ENCODE peak calls at places on chromosomes 3 and 15, in six cellular contexts. A is sigmoid colon, T is right lobe of liver, B is lower lobe of right lung, Y is tibial artery, X is psoas muscle. F is an unnamed sample. For H3K9me3, the result is how much of the 10 kb centered on the place peaks cover.

GRCh38 chr3:180947761-180948390 is 35.4 kb downstream of the FXR1 start:
- DNase-seq in T (no peak), B (no peak), A (no peak), X (no peak), Y (no peak), F (no peak)

GRCh38 chr3:5568451-5568850 is 380.9 kb downstream of the EDEM1 start:
- DNase-seq in B (no peak), A (no peak), X (no peak), T (no peak), Y (no peak), F (no peak)

GRCh38 chr15:77533530-77533929 is 99.2 kb downstream of the LINGO1 start:
- DNase-seq in T (peak), Y (peak), X (no peak), B (no peak), A (peak), F (no peak)

GRCh38 chr15:40957581-40958051 is 4.3 kb downstream of the CHAC1 start:
- DNase-seq in X (peak), B (no peak), T (no peak), A (peak), Y (peak), F (peak)

GRCh38 chr3:106332884-106333283 is 464.1 kb upstream of the CBLB start:
- DNase-seq in A (no peak), T (no peak), Y (no peak), B (no peak), X (no peak), F (no peak)

GRCh38 chr3:43346990-43347749 is 60.8 kb downstream of the SNRK start:
- DNase-seq in X (no peak), Y (no peak), B (no peak), A (no peak), T (no peak), F (no peak)

GRCh38 chr15:68210821-68211655 is 5.9 kb upstream of the CALML4 start:
- DNase-seq in T (peak), Y (peak), A (peak), B (peak), X (peak), F (peak)

GRCh38 chr3:113013593-113013992 is 22.8 kb downstream of the GTPBP8 start:
- DNase-seq in A (no peak), X (no peak), T (no peak), B (no peak), Y (no peak), F (no peak)

GRCh38 chr15:35068861-35069260 is 16.2 kb downstream of the NANOGP8 start:
- DNase-seq in T (no peak), A (no peak), X (no peak), B (no peak), Y (no peak), F (no peak)

GRCh38 chr3:172317984-172318383 is 130.3 kb downstream of the GHSR start:
- DNase-seq in X (peak), T (no peak), Y (no peak), A (peak), B (peak), F (peak)

GRCh38 chr15:78047631-78048409 is 29.7 kb downstream of the TBC1D2B start:
- DNase-seq in X (no peak), B (peak), T (no peak), A (peak), Y (peak), F (no peak)

GRCh38 chr3:162540421-162540820 is 1043.8 kb downstream of the OTOL1 start:
- DNase-seq in T (no peak), Y (no peak), A (no peak), B (no peak), X (no peak), F (no peak)

DNA sequence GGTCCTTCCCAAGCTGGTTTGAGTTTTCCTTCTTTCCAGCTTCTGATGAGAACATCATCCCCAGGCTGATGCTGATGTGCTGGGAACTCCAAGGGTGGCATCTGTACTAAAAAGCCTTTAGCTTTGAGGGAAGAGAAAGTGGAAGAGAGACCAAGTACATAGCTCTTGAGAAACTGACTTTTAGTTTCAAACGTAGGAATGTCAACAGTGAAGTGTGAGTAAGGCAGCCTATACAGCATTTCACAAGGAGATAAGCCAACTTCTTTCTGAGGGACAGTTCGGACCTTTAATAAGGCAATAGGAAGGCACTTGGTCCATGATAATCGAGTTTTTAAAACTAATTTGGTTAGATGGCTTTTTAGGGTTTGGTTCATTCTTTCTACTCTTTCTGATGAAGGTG is 53.7 kb downstream of the DLG1 start:
- DNase-seq in A (no peak), B (no peak), X (no peak), T (no peak), Y (no peak), F (no peak)
- H3K9me3 ChIP-seq in A (under half), B (half or more), X (under half), T (under half), Y (under half), F (under half)

GRCh38 chr3:177445591-177445990 is 248.3 kb upstream of the TBL1XR1 start:
- DNase-seq in Y (no peak), T (no peak), X (no peak), B (no peak), A (no peak), F (no peak)

GRCh38 chr3:177446160-177446559 is 248.9 kb upstream of the TBL1XR1 start:
- DNase-seq in A (no peak), B (no peak), X (no peak), Y (no peak), T (no peak), F (no peak)

GRCh38 chr3:177441813-177442646 is 244.7 kb upstream of the TBL1XR1 start:
- DNase-seq in T (no peak), B (no peak), A (peak), Y (no peak), X (no peak), F (no peak)

GRCh38 chr3:177441281-177441812 is 244.1 kb upstream of the TBL1XR1 start:
- DNase-seq in B (no peak), X (no peak), Y (no peak), A (no peak), T (no peak), F (no peak)

DNA sequence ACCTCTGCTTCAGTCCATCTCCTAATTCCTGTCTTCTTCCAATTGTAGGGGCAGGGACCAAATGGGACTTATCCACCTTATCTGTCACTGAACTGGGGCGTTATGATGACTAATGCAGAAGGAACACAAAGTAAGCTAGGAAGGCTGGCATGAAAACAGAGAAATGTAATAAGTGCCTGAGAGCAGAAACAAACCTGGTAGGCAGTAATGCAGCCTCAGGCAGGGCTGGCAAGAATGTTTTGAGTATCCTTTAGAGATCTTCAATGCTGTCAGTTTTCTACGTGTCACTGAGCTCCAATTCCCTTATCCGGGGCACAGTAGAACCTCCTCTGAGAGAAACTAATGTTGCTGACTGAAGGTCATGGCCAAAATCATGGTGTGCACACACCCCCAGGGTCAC is 246.2 kb upstream of the TBL1XR1 start:
- DNase-seq in B (no peak), Y (no peak), A (no peak), X (no peak), T (no peak), F (no peak)
- H3K4me3 ChIP-seq in B (no peak), Y (no peak), A (peak), X (no peak), T (no peak), F (no peak)

GRCh38 chr3:124685481-124685880 is 44.8 kb upstream of the UMPS start:
- DNase-seq in X (no peak), A (no peak), Y (no peak), T (no peak), B (no peak), F (no peak)
- H3K27ac ChIP-seq in X (no peak), A (no peak), Y (no peak), T (no peak), B (no peak), F (no peak)

GRCh38 chr3:53739926-53740325 is 106.3 kb downstream of the CHDH start:
- DNase-seq in T (no peak), Y (no peak), X (no peak), B (no peak), A (no peak), F (no peak)
- H3K9me3 ChIP-seq in T (under half), Y (under half), X (under half), B (under half), A (under half), F (under half)

DNA sequence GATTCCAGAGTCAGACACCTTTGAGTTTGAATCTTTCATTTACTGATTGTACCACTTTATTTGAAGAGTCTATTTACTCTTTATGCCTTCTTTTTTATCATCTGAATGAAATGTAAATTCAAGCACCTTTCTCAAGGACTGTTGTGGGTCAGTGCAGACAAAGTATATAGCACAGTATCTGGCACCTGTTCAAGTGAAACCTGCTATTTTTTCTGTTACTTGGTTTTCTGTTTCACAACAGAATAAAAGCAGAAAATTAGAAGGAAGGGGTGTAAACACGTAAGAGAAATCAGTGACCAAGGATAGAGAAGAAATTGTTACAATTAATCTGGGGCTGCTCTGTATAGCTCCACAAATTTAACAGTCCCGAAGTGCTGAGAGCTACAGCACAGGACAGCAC is 357.4 kb downstream of the RSL24D1 start:
- DNase-seq in A (no peak), X (no peak), T (no peak), B (no peak), Y (no peak), F (no peak)
- H3K4me3 ChIP-seq in A (no peak), X (no peak), T (no peak), B (no peak), Y (no peak), F (no peak)

GRCh38 chr15:94107652-94108051 is 123.7 kb upstream of the MCTP2 start:
- DNase-seq in B (no peak), Y (no peak), X (no peak), T (no peak), A (no peak), F (no peak)

GRCh38 chr15:94105760-94106159 is 125.6 kb upstream of the MCTP2 start:
- DNase-seq in A (no peak), B (no peak), X (no peak), Y (no peak), T (no peak), F (no peak)

GRCh38 chr15:94110476-94111130 is 120.8 kb upstream of the MCTP2 start:
- DNase-seq in Y (no peak), A (no peak), B (no peak), X (no peak), T (no peak), F (no peak)
- H3K27ac ChIP-seq in Y (no peak), A (peak), B (no peak), X (no peak), T (no peak), F (no peak)

DNA sequence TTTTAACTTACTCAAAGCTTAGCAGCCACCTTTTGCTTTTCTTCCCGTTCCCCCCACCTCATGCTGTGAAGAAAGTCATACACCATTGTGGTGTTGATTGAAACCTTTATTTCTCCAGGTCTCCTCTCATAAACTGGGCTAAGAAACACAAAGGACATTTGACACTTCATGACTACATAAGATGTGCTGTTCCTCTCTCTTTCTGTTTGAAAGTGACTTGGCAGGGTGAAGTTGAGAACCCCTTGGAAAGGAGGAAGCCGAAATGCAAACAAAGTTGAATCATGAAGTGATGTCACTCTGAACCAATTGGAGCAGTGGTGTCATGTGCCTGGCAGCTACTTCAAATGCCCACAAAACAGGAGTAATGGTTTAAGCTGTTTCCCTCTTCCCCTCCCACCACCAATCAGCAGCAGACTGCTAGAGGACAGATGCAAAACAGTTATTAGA is 174.7 kb downstream of the IGF1R start:
- DNase-seq in B (no peak), A (no peak), T (no peak), X (no peak), Y (no peak), F (no peak)
- H3K9me3 ChIP-seq in B (under half), A (under half), T (under half), X (under half), Y (under half), F (under half)

GRCh38 chr3:17149744-17150143 is 265.0 kb downstream of the PLCL2 start:
- DNase-seq in T (no peak), Y (no peak), X (no peak), B (no peak), A (no peak), F (no peak)
- H3K4me3 ChIP-seq in T (no peak), Y (no peak), X (no peak), B (no peak), A (no peak), F (no peak)

F was measured in right cardiac atrium.